ENCODE peak calls at places on chromosomes 4 and X, in six cellular contexts. A is T-helper 9 cell, K is HT-29, F is uterus, P is ELR, O is sciatic nerve. M is an unnamed sample.

GRCh38 chrX:128807367-128807766 is 715.9 kb downstream of the SMARCA1 start:
- DNase-seq in A (no peak), K (no peak), F (no peak), P (no peak), O (no peak), M (no peak)

GRCh38 chr4:111512081-111512774 is 633.0 kb upstream of the FAM241A start:
- DNase-seq in A (no peak), K (no peak), F (no peak), P (peak; percentile 95), O (no peak), M (peak; percentile 94)

GRCh38 chr4:67483868-67484602 is 61.3 kb downstream of the CENPC start:
- DNase-seq in A (no peak), K (no peak), F (no peak), P (peak; percentile 65), O (no peak), M (peak; percentile 56)

GRCh38 chrX:72182924-72183323 is 1.4 kb downstream of the PIN4 start:
- DNase-seq in A (no peak), K (no peak), F (no peak), P (no peak), O (no peak), M (no peak)

GRCh38 chr4:39025552-39026085 is 6.6 kb downstream of the TMEM156 start:
- DNase-seq in A (no peak), K (no peak), F (no peak), P (no peak), O (no peak), M (peak; percentile 17)

GRCh38 chr4:1635452-1635851 is 48.7 kb downstream of the FAM53A start:
- DNase-seq in A (no peak), K (no peak), F (no peak), P (no peak), O (no peak), M (no peak)

GRCh38 chr4:84258905-84259830 is 239.9 kb downstream of the NKX6-1 start:
- DNase-seq in A (no peak), K (peak; percentile 26), F (no peak), P (peak; percentile 53), O (no peak), M (peak; percentile 59)

GRCh38 chr4:144903953-144904711 is 193.9 kb downstream of the ANAPC10 start:
- DNase-seq in A (no peak), K (no peak), F (no peak), P (peak; percentile 38), O (no peak), M (peak; percentile 4)

GRCh38 chr4:152161676-152162330 is 374.1 kb downstream of the FBXW7 start:
- DNase-seq in A (no peak), K (no peak), F (no peak), P (peak; percentile 25), O (no peak), M (peak; percentile 80)

GRCh38 chrX:108362026-108362425 is 76.2 kb downstream of the COL4A6 start:
- DNase-seq in A (no peak), K (no peak), F (no peak), P (peak; percentile 23), O (no peak), M (no peak)

GRCh38 chr4:62454535-62454934 is 1254.4 kb downstream of the ADGRL3 start:
- DNase-seq in A (no peak), K (no peak), F (no peak), P (no peak), O (no peak), M (no peak)

GRCh38 chr4:26787461-26788340 is 72.9 kb upstream of the STIM2 start:
- DNase-seq in A (peak; percentile 12), K (peak; percentile 91), F (peak; percentile 38), P (peak; percentile 76), O (no peak), M (peak; percentile 70)

GRCh38 chr4:184355111-184355604 is 119.2 kb downstream of the IRF2 start:
- DNase-seq in A (no peak), K (peak; percentile 12), F (peak; percentile 39), P (peak; percentile 94), O (no peak), M (peak; percentile 82)

GRCh38 chr4:8078610-8079015 is 80.0 kb downstream of the ABLIM2 start:
- DNase-seq in A (no peak), K (no peak), F (no peak), P (no peak), O (no peak), M (no peak)

GRCh38 chr4:75144475-75144874 is 211.6 kb downstream of the PARM1 start:
- DNase-seq in A (no peak), K (no peak), F (no peak), P (no peak), O (no peak), M (no peak)

GRCh38 chr4:146029147-146029546 is 90.5 kb upstream of the ZNF827 start:
- DNase-seq in A (no peak), K (no peak), F (no peak), P (peak; percentile 45), O (no peak), M (peak; percentile 73)

GRCh38 chr4:30402276-30402675 is 317.9 kb upstream of the PCDH7 start:
- DNase-seq in A (no peak), K (no peak), F (no peak), P (no peak), O (no peak), M (no peak)

GRCh38 chr4:102640669-102641068 is 120.1 kb downstream of the MANBA start:
- DNase-seq in A (no peak), K (peak; percentile 35), F (no peak), P (peak; percentile 78), O (no peak), M (peak; percentile 57)

GRCh38 chr4:128355301-128355700 is 67.7 kb upstream of the PGRMC2 start:
- DNase-seq in A (no peak), K (peak; percentile 42), F (no peak), P (peak; percentile 48), O (no peak), M (peak; percentile 40)

GRCh38 chrX:17170973-17171372 is 204.0 kb upstream of the NHS start:
- DNase-seq in A (no peak), K (no peak), F (no peak), P (no peak), O (no peak), M (no peak)